ENCODE peak calls at places on chromosomes 2 and 18, in four cellular contexts. K, W, H and D are unnamed samples.

GRCh38 chr2:124489686-124490085 is 464.6 kb downstream of the CNTNAP5 start:
- DNase-seq in K (no peak), W (no peak), H (no peak), D (no peak)

GRCh38 chr2:172427990-172428840 is 829 bp downstream of the ITGA6 start:
- DNase-seq in K (peak), W (peak), H (peak), D (peak)

GRCh38 chr2:8214221-8214620 is 467.6 kb upstream of the ID2 start:
- DNase-seq in K (no peak), W (no peak), H (no peak), D (no peak)

GRCh38 chr2:46162329-46162870 is 134.8 kb upstream of the EPAS1 start:
- DNase-seq in K (no peak), W (no peak), H (no peak), D (no peak)

GRCh38 chr2:166632616-166633015 is 138.6 kb upstream of the SCN7A start:
- DNase-seq in K (no peak), W (no peak), H (no peak), D (no peak)

GRCh38 chr2:112582314-112582746 is 2.1 kb upstream of the CHCHD5 start:
- DNase-seq in K (no peak), W (peak), H (peak), D (peak)

GRCh38 chr2:172558372-172558771 is 2.5 kb downstream of the PDK1 start:
- DNase-seq in K (no peak), W (no peak), H (no peak), D (no peak)

GRCh38 chr2:1516798-1517060 is 103.5 kb downstream of the TPO start:
- DNase-seq in K (peak), W (no peak), H (no peak), D (no peak)

GRCh38 chr2:75491129-75491753 is 69.5 kb downstream of the EVA1A start:
- DNase-seq in K (no peak), W (no peak), H (no peak), D (no peak)

GRCh38 chr2:166127217-166128155 is at the start of gene SCN1A:
- DNase-seq in K (no peak), W (peak), H (peak), D (peak)

GRCh38 chr2:8538951-8539621 is 142.8 kb upstream of the ID2 start:
- DNase-seq in K (no peak), W (no peak), H (no peak), D (no peak)

GRCh38 chr18:848062-848795 is 36.2 kb upstream of the YES1 start:
- DNase-seq in K (no peak), W (peak), H (peak), D (no peak)

GRCh38 chr18:79519751-79520472 is 124.2 kb downstream of the NFATC1 start:
- DNase-seq in K (no peak), W (no peak), H (no peak), D (peak)

GRCh38 chr18:10201655-10202054 is 252.8 kb upstream of the APCDD1 start:
- DNase-seq in K (no peak), W (no peak), H (no peak), D (no peak)

GRCh38 chr2:212904646-212905045 is 246.8 kb downstream of the IKZF2 start:
- DNase-seq in K (no peak), W (no peak), H (no peak), D (no peak)

GRCh38 chr2:128217671-128218070 is 101.0 kb downstream of the HS6ST1 start:
- DNase-seq in K (no peak), W (peak), H (no peak), D (no peak)

GRCh38 chr2:219514196-219514761 is at the start of gene ASIC4:
- DNase-seq in K (no peak), W (no peak), H (no peak), D (peak)

GRCh38 chr18:7567487-7568425 is 640 bp downstream of the PTPRM start:
- DNase-seq in K (peak), W (peak), H (no peak), D (no peak)

GRCh38 chr2:189091253-189091652 is 88.3 kb downstream of the COL5A2 start:
- DNase-seq in K (no peak), W (no peak), H (no peak), D (no peak)

GRCh38 chr2:209471037-209471436 is 47.2 kb downstream of the MAP2 start:
- DNase-seq in K (no peak), W (no peak), H (no peak), D (no peak)

GRCh38 chr2:205073433-205074020 is 528.3 kb downstream of the PARD3B start:
- DNase-seq in K (no peak), W (no peak), H (no peak), D (no peak)

GRCh38 chr2:167905668-167906067 is 341.7 kb downstream of the STK39 start:
- DNase-seq in K (no peak), W (no peak), H (no peak), D (no peak)

GRCh38 chr2:184756885-184757284 is 158.6 kb downstream of the ZNF804A start:
- DNase-seq in K (no peak), W (peak), H (no peak), D (no peak)

GRCh38 chr2:216001612-216002215 is 11.6 kb downstream of the MREG start:
- DNase-seq in K (no peak), W (no peak), H (no peak), D (no peak)

GRCh38 chr2:15591692-15592463 is at the start of gene DDX1:
- DNase-seq in K (peak), W (peak), H (peak), D (peak)

GRCh38 chr2:119126650-119127049 is 31.9 kb downstream of the C1QL2 start:
- DNase-seq in K (peak), W (peak), H (peak), D (peak)

GRCh38 chr18:41347057-41347456 is 608.0 kb upstream of the PIK3C3 start:
- DNase-seq in K (no peak), W (no peak), H (no peak), D (no peak)

GRCh38 chr2:55112229-55113016 is 62.2 kb upstream of the RTN4 start:
- DNase-seq in K (no peak), W (no peak), H (peak), D (peak)

DNA sequence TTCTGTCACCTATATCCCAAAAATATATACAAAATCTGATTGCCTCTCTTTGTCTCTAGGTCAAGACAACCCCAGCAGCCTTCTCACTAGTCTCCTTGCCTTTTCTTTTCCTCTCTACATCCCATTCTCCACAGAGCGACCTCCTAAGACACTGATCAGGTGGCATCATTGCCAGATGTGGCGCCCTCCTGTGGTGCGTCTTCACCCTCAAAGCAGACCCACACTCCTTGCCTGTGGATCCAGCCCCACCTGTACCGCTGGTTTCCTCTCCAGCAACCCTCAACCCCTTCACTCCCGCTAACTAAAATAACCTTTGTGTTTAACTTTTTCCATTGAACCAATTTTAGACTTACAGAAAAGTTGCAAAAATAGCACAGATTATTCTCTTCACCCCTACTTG is 273.3 kb downstream of the GLI2 start:
- DNase-seq in K (peak), W (peak), H (no peak), D (peak)
- TF ChIP-seq ESRRA in K (no peak), W (no peak), H (no peak), D (no peak)

DNA sequence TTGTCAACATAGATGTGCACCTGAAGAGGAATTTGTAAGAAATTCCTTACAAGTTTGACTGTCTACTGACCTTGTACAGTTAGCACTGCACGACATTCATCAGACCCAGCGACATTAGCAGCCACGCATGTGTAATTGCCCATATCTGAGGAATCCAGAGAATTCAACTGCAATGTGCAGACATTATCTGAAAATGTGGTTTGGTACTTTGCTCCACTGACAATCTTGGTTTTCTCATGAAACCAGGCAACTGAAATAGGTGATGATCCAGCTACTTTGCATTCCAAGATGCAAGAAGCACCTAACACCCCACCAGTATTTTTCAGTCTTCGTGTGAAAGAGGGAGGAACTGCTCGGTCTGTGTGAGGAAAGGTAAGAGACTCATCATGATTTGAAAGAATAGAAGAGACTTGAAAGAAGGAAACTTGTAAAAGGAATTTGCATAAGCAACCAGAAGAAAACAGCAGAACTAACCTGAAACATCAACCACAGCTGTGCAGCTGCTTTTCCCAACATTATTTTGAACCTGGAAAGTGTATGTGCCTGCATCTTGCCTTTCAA is 83.4 kb downstream of the TTN start:
- DNase-seq in K (no peak), W (no peak), H (no peak), D (no peak)
- TF ChIP-seq ESRRA in K (no peak), W (no peak), H (no peak), D (no peak)

DNA sequence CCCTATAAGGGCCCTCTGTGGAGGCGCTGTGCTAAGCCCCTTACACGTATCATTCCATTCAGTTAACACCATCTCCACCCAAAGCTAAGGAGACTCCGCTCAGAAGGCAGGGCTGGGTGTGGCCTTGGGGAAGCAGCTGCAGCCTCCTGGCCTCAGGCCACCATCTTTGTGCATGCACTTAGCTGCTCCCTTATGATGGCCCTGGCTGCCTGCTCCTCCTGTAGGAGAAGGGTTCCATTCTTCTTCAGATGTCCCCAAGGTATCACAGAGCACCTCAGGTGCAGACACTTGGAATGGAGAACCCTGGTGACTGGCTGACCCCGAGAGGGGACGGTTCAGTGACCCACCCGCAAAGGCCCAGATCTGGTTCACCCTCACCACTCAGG is 9.6 kb downstream of the GPAT2 start:
- DNase-seq in K (no peak), W (no peak), H (no peak), D (no peak)
- TF ChIP-seq ESRRA in K (no peak), W (no peak), H (no peak), D (no peak)

GRCh38 chr18:63974991-63975390 is 5.1 kb downstream of the SERPINB8 start:
- DNase-seq in K (no peak), W (peak), H (peak), D (no peak)
- TF ChIP-seq ESRRA in K (no peak), W (no peak), H (no peak), D (no peak)